ENCODE peak calls at places on chromosomes 6 and 20, in nine cellular contexts. Z is effector memory CD4-positive, alpha-beta T cell; R is naive thymus-derived CD4-positive, alpha-beta T cell; D is colonic mucosa; H is NCI-H774; G is stimulated activated naive CD4-positive, alpha-beta T cell; C is tibial artery; Y is CD8-positive, alpha-beta T cell; E is pulmonary artery endothelial cell. U is an unnamed sample.

GRCh38 chr6:131049515-131050081 is 13.4 kb downstream of the EPB41L2 start:
- DNase-seq in Z (no peak), R (no peak), D (no peak), H (no peak), G (no peak), C (no peak), Y (no peak), E (no peak), U (no peak)

GRCh38 chr6:3752538-3753227 is 1.2 kb upstream of the PXDC1 start:
- DNase-seq in Z (no peak), R (no peak), D (no peak), H (no peak), G (no peak), C (peak; percentile 65), Y (no peak), E (no peak), U (no peak)

GRCh38 chr6:106739387-106739786 is 110.0 kb downstream of the QRSL1 start:
- DNase-seq in Z (no peak), R (no peak), D (no peak), H (no peak), G (no peak), C (peak; percentile 92), Y (no peak), E (no peak), U (no peak)

GRCh38 chr6:74879234-74879633 is 326.6 kb downstream of the COL12A1 start:
- DNase-seq in Z (no peak), R (no peak), D (no peak), H (no peak), G (no peak), C (no peak), Y (no peak), E (no peak), U (no peak)

GRCh38 chr6:75098709-75099108 is 107.1 kb downstream of the COL12A1 start:
- DNase-seq in Z (no peak), R (no peak), D (peak; percentile 43), H (no peak), G (no peak), C (peak; percentile 87), Y (no peak), E (peak; percentile 61), U (peak; percentile 80)

GRCh38 chr6:131258816-131259476 is 123.7 kb downstream of the AKAP7 start:
- DNase-seq in Z (no peak), R (no peak), D (peak; percentile 63), H (no peak), G (no peak), C (no peak), Y (no peak), E (no peak), U (no peak)

GRCh38 chr20:61770203-61770602 is 295.5 kb downstream of the TAF4 start:
- DNase-seq in Z (no peak), R (no peak), D (no peak), H (no peak), G (no peak), C (peak; percentile 48), Y (no peak), E (no peak), U (peak; percentile 30)

GRCh38 chr6:139533166-139533565 is 158.7 kb upstream of the CITED2 start:
- DNase-seq in Z (no peak), R (no peak), D (no peak), H (no peak), G (no peak), C (no peak), Y (no peak), E (no peak), U (no peak)

GRCh38 chr20:26208296-26209091 is 511.8 kb upstream of the ZNF337 start:
- DNase-seq in Z (no peak), R (peak; percentile 71), D (no peak), H (no peak), G (peak; percentile 31), C (no peak), Y (peak; percentile 13), E (no peak), U (peak; percentile 55)

GRCh38 chr6:140921366-140922226 is 1211.1 kb upstream of the GJE1 start:
- DNase-seq in Z (no peak), R (no peak), D (no peak), H (peak; percentile 8), G (no peak), C (no peak), Y (no peak), E (peak; percentile 57), U (no peak)

GRCh38 chr6:157556671-157557430 is 175.9 kb downstream of the ZDHHC14 start:
- DNase-seq in Z (no peak), R (no peak), D (peak; percentile 24), H (peak; percentile 92), G (no peak), C (peak; percentile 56), Y (no peak), E (no peak), U (no peak)

GRCh38 chr6:1190361-1190760 is 121.5 kb upstream of the FOXQ1 start:
- DNase-seq in Z (no peak), R (no peak), D (no peak), H (no peak), G (no peak), C (no peak), Y (no peak), E (no peak), U (no peak)

GRCh38 chr6:13666194-13667105 is 45.2 kb downstream of the RANBP9 start:
- DNase-seq in Z (no peak), R (no peak), D (no peak), H (no peak), G (no peak), C (no peak), Y (no peak), E (no peak), U (no peak)

GRCh38 chr20:35448788-35449373 is 6.5 kb upstream of the CEP250 start:
- DNase-seq in Z (no peak), R (no peak), D (no peak), H (no peak), G (no peak), C (no peak), Y (no peak), E (no peak), U (no peak)

GRCh38 chr6:1479095-1479494 is 89.7 kb downstream of the FOXF2 start:
- DNase-seq in Z (no peak), R (no peak), D (no peak), H (no peak), G (no peak), C (no peak), Y (no peak), E (no peak), U (no peak)

GRCh38 chr6:25490018-25490865 is 161.8 kb upstream of the SCGN start:
- DNase-seq in Z (peak; percentile 11), R (peak; percentile 71), D (peak; percentile 86), H (peak; percentile 74), G (peak; percentile 52), C (peak; percentile 85), Y (peak; percentile 37), E (peak; percentile 29), U (peak; percentile 81)

GRCh38 chr6:138554146-138554545 is 54.9 kb upstream of the NHSL1 start:
- DNase-seq in Z (no peak), R (no peak), D (no peak), H (no peak), G (no peak), C (no peak), Y (no peak), E (no peak), U (no peak)

GRCh38 chr6:24274441-24275083 is 83.3 kb downstream of the DCDC2 start:
- DNase-seq in Z (no peak), R (no peak), D (no peak), H (no peak), G (no peak), C (no peak), Y (no peak), E (no peak), U (no peak)

GRCh38 chr6:147132889-147133288 is 71.3 kb upstream of the STXBP5 start:
- DNase-seq in Z (no peak), R (no peak), D (no peak), H (peak; percentile 50), G (no peak), C (no peak), Y (no peak), E (no peak), U (no peak)

GRCh38 chr20:32319100-32319499 is 39.0 kb upstream of the ASXL1 start:
- DNase-seq in Z (no peak), R (no peak), D (no peak), H (no peak), G (no peak), C (no peak), Y (no peak), E (no peak), U (no peak)

U was measured in sciatic nerve.